ENCODE peak calls at places on chromosomes 6 and 20, in six cellular contexts. Z is body of pancreas, F is heart left ventricle, M is HCT116, Y is A549, G is lower leg skin. S is an unnamed sample.

GRCh38 chr6:165081944-165082532 is 227.4 kb downstream of the C6orf118 start:
- DNase-seq in Z (no peak), F (no peak), M (no peak), Y (no peak), G (no peak), S (no peak)

GRCh38 chr6:118776607-118777549 is 117.1 kb upstream of the ASF1A start:
- DNase-seq in Z (peak), F (peak), M (peak), Y (peak), G (no peak), S (no peak)

GRCh38 chr6:115643762-115644161 is 416.9 kb downstream of the FRK start:
- DNase-seq in Z (no peak), F (no peak), M (peak), Y (no peak), G (no peak), S (no peak)

GRCh38 chr6:71197770-71198169 is 90.8 kb upstream of the OGFRL1 start:
- DNase-seq in Z (no peak), F (no peak), M (no peak), Y (no peak), G (no peak), S (no peak)

GRCh38 chr20:63895202-63895885 is 418 bp downstream of the DNAJC5 start:
- DNase-seq in Z (no peak), F (no peak), M (no peak), Y (no peak), G (no peak), S (no peak)

GRCh38 chr6:118579786-118580185 is 31.7 kb downstream of the PLN start:
- DNase-seq in Z (no peak), F (no peak), M (no peak), Y (no peak), G (no peak), S (no peak)

GRCh38 chr20:23889775-23890187 is 10.2 kb upstream of the CST5 start:
- DNase-seq in Z (peak), F (no peak), M (peak), Y (peak), G (no peak), S (peak)

GRCh38 chr20:50260480-50261221 is 70.0 kb downstream of the CEBPB start:
- DNase-seq in Z (no peak), F (no peak), M (no peak), Y (no peak), G (peak), S (no peak)

GRCh38 chr20:47454298-47455132 is 47.2 kb upstream of the NCOA3 start:
- DNase-seq in Z (no peak), F (no peak), M (no peak), Y (no peak), G (no peak), S (no peak)

GRCh38 chr6:112054001-112054400 is at the start of gene CCN6:
- DNase-seq in Z (no peak), F (no peak), M (no peak), Y (no peak), G (no peak), S (no peak)

GRCh38 chr6:87714093-87714809 is 12.2 kb upstream of the AKIRIN2 start:
- DNase-seq in Z (no peak), F (no peak), M (no peak), Y (no peak), G (no peak), S (peak)

GRCh38 chr6:168186438-168186837 is 107.4 kb upstream of the FRMD1 start:
- DNase-seq in Z (no peak), F (no peak), M (no peak), Y (no peak), G (peak), S (no peak)

DNA sequence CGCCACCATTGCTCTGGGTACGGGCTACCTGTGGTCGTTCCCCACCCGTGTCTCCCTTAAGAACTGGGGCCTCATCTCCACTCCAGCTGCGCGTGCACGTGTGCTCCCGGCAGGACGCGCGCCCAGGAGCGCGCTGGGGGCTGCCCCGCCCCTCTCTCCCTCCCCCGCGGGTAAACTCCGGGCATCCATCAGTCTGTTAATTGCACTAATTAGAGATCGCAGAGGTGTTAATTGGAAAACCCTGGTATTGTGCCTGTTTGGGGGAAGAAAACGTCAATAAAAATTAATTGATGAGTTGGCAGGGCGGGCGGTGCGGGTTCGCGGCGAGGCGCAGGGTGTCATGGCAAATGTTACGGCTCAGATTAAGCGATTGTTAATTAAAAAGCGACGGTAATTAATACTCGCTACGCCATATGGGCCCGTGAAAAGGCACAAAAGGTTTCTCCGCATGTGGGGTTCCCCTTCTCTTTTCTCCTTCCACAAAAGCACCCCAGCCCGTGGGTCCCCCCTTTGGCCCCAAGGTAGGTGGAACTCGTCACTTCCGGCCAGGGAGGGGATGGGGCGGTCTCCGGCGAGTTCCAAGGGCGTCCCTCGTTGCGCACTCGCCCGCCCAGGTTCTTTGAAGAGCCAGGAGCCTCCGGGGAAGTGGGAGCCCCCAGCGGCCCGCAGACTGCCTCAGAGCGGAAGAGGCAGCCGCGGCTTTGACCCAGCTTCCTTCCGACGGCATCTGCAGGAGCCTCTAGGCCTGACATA is 14.4 kb downstream of the FOXP4 start:
- DNase-seq in Z (peak), F (peak), M (no peak), Y (no peak), G (peak), S (no peak)
- TF ChIP-seq POLR2A in Z (peak), F (no peak), M (no peak), Y (no peak), G (no peak), S (no peak)

DNA sequence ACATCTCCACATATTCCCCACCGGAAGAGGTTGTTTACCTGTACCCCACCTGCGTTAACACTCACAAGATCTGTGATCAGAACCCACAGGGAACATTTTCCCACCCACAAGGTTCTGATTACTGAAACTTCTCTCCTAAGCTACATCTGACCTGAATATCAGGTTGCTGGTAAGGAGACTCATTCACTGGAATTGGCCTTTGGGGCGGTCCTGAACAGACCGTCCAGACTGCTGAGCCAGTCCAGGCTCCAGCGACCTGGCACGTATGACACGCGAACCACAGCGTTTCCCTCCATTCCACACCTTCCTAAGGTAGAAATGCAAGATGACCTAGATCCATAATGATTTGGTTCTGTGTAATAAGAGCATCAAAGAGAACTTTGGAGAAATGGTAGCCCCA is 9.8 kb downstream of the VGLL2 start:
- DNase-seq in Z (no peak), F (no peak), M (no peak), Y (no peak), G (no peak), S (no peak)
- TF ChIP-seq POLR2A in Z (no peak), F (no peak), M (no peak), Y (no peak), G (no peak), S (no peak)

DNA sequence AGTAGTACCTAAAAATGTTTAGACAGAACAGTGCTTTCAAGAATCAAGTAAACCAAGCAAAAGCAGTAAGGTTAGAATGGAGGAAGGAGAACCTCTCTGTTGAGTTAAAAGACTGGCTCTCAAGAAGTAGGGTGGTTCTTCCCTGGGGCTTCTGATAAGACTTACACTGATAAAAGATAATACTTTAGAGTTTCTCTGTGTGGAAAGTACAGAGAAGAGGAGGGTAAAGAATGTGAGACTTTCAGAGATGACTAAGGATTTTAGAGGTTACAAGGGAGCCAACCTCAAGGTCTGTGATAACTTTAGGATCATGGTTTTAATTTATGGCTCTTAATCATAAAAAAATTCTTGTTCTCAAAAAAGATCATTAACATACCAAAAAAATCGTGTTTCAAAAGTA is 30.9 kb upstream of the ALDH8A1 start:
- DNase-seq in Z (no peak), F (no peak), M (no peak), Y (no peak), G (no peak), S (no peak)
- TF ChIP-seq POLR2A in Z (no peak), F (no peak), M (no peak), Y (no peak), G (no peak), S (no peak)

DNA sequence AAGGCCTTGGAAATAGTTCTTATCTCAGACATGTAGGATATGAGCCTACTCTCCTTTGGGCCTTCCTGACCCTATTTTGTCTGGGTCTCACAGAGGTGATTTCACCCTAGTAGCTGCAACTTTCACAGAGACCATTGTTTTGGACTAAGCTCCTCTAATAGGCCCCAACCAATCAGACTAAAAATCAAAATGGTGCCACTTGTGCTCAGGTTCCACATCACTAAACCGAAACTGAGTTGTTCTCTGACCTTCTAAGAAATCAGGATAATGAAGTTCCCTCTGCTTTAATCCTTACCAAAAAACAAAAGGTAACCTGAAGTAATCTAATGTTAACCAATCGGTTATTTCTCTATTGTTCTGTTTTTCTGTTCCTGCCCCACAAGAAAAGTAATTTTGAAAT is 143.6 kb downstream of the CD24 start:
- DNase-seq in Z (no peak), F (no peak), M (no peak), Y (no peak), G (no peak), S (no peak)
- TF ChIP-seq POLR2A in Z (no peak), F (no peak), M (no peak), Y (no peak), G (no peak), S (no peak)

GRCh38 chr6:35452186-35453090 is at the start of gene FANCE:
- DNase-seq in Z (peak), F (peak), M (peak), Y (peak), G (peak), S (peak)
- TF ChIP-seq POLR2A in Z (no peak), F (no peak), M (no peak), Y (peak), G (no peak), S (peak)

GRCh38 chr6:109443425-109443950 is 3.0 kb downstream of the SMPD2 start:
- DNase-seq in Z (no peak), F (no peak), M (no peak), Y (no peak), G (no peak), S (no peak)

GRCh38 chr6:109441069-109441816 is 719 bp downstream of the SMPD2 start:
- DNase-seq in Z (peak), F (peak), M (no peak), Y (peak), G (no peak), S (no peak)

GRCh38 chr6:109440325-109441068 is at the start of the genes PPIL6 and SMPD2:
- DNase-seq in Z (peak), F (peak), M (peak), Y (peak), G (peak), S (peak)

GRCh38 chr6:109445382-109445781 is 4.9 kb downstream of the SMPD2 start:
- DNase-seq in Z (no peak), F (no peak), M (no peak), Y (peak), G (no peak), S (no peak)

DNA sequence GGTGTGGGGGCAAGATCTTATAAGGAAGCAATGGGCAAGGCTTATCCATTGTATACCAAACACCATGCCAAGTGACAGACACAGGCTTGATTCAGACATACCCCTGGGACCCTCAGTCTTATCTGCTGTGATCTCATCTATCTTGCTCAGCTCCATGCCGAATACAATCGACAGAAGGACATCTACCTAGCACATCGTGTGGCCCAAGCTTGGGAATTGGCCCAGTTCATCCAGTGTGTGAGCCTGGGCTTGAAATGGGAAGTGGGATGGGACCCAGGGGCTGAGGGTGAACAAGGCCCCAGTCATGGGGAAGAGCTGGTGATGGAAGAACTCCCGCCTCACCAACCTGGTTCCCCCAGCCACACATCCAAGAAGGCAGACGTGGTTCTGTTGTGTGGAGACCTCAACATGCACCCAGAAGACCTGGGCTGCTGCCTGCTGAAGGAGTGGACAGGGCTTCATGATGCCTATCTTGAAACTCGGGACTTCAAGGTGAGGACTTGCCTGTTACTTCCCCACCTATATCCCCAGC is 1.9 kb downstream of the SMPD2 start:
- DNase-seq in Z (no peak), F (no peak), M (no peak), Y (no peak), G (no peak), S (no peak)
- TF ChIP-seq POLR2A in Z (no peak), F (no peak), M (no peak), Y (no peak), G (no peak), S (no peak)